ENCODE peak calls at places on chromosome 11, in seven cellular contexts. One of them, this sample, is unnamed. For H3K4me1, the result is how much of the 10 kb centered on the place peaks cover.

GRCh38 chr11:132257861-132258260 is 887.4 kb downstream of the NTM start:
- DNase-seq in fibroblast of lung: no peak
- DNase-seq in HCT116: no peak
- DNase-seq in heart right ventricle: no peak
- DNase-seq in adrenal gland: no peak
- DNase-seq in lower lobe of right lung: no peak
- DNase-seq in SJSA1: no peak
- DNase-seq in this sample: no peak

GRCh38 chr11:74870485-74870884 is 78.4 kb downstream of the XRRA1 start:
- DNase-seq in heart right ventricle: no peak
- DNase-seq in fibroblast of lung: peak
- DNase-seq in HCT116: peak
- DNase-seq in SJSA1: no peak
- DNase-seq in adrenal gland: no peak
- DNase-seq in lower lobe of right lung: no peak
- DNase-seq in this sample: no peak

GRCh38 chr11:70885721-70886305 is 366.6 kb downstream of the SHANK2 start:
- DNase-seq in heart right ventricle: no peak
- DNase-seq in fibroblast of lung: no peak
- DNase-seq in lower lobe of right lung: no peak
- DNase-seq in adrenal gland: no peak
- DNase-seq in SJSA1: peak
- DNase-seq in HCT116: no peak
- DNase-seq in this sample: no peak

GRCh38 chr11:93570759-93571413 is 27.7 kb upstream of the SMCO4 start:
- DNase-seq in heart right ventricle: peak
- DNase-seq in adrenal gland: peak
- DNase-seq in HCT116: no peak
- DNase-seq in lower lobe of right lung: no peak
- DNase-seq in SJSA1: no peak
- DNase-seq in fibroblast of lung: peak
- DNase-seq in this sample: peak

GRCh38 chr11:124740277-124740882 is 638 bp downstream of the NRGN start:
- DNase-seq in fibroblast of lung: no peak
- DNase-seq in heart right ventricle: no peak
- DNase-seq in SJSA1: peak
- DNase-seq in HCT116: no peak
- DNase-seq in lower lobe of right lung: peak
- DNase-seq in adrenal gland: no peak
- DNase-seq in this sample: no peak

GRCh38 chr11:113553905-113554304 is 78.7 kb upstream of the DRD2 start:
- DNase-seq in adrenal gland: no peak
- DNase-seq in heart right ventricle: no peak
- DNase-seq in SJSA1: peak
- DNase-seq in HCT116: no peak
- DNase-seq in fibroblast of lung: no peak
- DNase-seq in lower lobe of right lung: no peak
- DNase-seq in this sample: no peak

GRCh38 chr11:118437736-118438125 is 1.4 kb downstream of the KMT2A start:
- DNase-seq in heart right ventricle: peak
- DNase-seq in adrenal gland: peak
- DNase-seq in SJSA1: no peak
- DNase-seq in lower lobe of right lung: no peak
- DNase-seq in HCT116: no peak
- DNase-seq in fibroblast of lung: peak
- DNase-seq in this sample: peak

GRCh38 chr11:124961972-124962609 is 8.1 kb downstream of the CCDC15 start:
- DNase-seq in HCT116: peak
- DNase-seq in lower lobe of right lung: no peak
- DNase-seq in heart right ventricle: peak
- DNase-seq in fibroblast of lung: peak
- DNase-seq in adrenal gland: peak
- DNase-seq in SJSA1: peak
- DNase-seq in this sample: no peak

GRCh38 chr11:70742553-70743291 is 344.4 kb downstream of the CTTN start:
- DNase-seq in fibroblast of lung: no peak
- DNase-seq in lower lobe of right lung: peak
- DNase-seq in adrenal gland: no peak
- DNase-seq in heart right ventricle: no peak
- DNase-seq in HCT116: no peak
- DNase-seq in SJSA1: no peak
- DNase-seq in this sample: peak

GRCh38 chr11:67626970-67627369 is 2.8 kb downstream of the NUDT8 start:
- DNase-seq in fibroblast of lung: no peak
- DNase-seq in heart right ventricle: no peak
- DNase-seq in lower lobe of right lung: no peak
- DNase-seq in adrenal gland: no peak
- DNase-seq in SJSA1: no peak
- DNase-seq in HCT116: no peak
- DNase-seq in this sample: no peak

GRCh38 chr11:17936790-17937189 is 76.1 kb downstream of the SERGEF start:
- DNase-seq in HCT116: no peak
- DNase-seq in adrenal gland: no peak
- DNase-seq in heart right ventricle: no peak
- DNase-seq in fibroblast of lung: no peak
- DNase-seq in lower lobe of right lung: no peak
- DNase-seq in SJSA1: no peak
- DNase-seq in this sample: no peak

GRCh38 chr11:91305402-91305801 is 919.2 kb upstream of the FAT3 start:
- DNase-seq in heart right ventricle: no peak
- DNase-seq in HCT116: no peak
- DNase-seq in lower lobe of right lung: no peak
- DNase-seq in SJSA1: no peak
- DNase-seq in adrenal gland: no peak
- DNase-seq in fibroblast of lung: no peak
- DNase-seq in this sample: no peak

GRCh38 chr11:44737686-44738085 is 10.9 kb downstream of the TSPAN18 start:
- DNase-seq in heart right ventricle: no peak
- DNase-seq in SJSA1: no peak
- DNase-seq in fibroblast of lung: no peak
- DNase-seq in lower lobe of right lung: no peak
- DNase-seq in HCT116: no peak
- DNase-seq in adrenal gland: no peak
- DNase-seq in this sample: no peak

GRCh38 chr11:121741316-121741715 is 288.5 kb upstream of the SORL1-AS1 start:
- DNase-seq in fibroblast of lung: peak
- DNase-seq in lower lobe of right lung: no peak
- DNase-seq in heart right ventricle: no peak
- DNase-seq in HCT116: no peak
- DNase-seq in SJSA1: no peak
- DNase-seq in adrenal gland: no peak
- DNase-seq in this sample: no peak

GRCh38 chr11:64021742-64022067 is 14.0 kb upstream of the FLRT1 start:
- DNase-seq in fibroblast of lung: no peak
- DNase-seq in adrenal gland: no peak
- DNase-seq in heart right ventricle: no peak
- DNase-seq in SJSA1: no peak
- DNase-seq in HCT116: no peak
- DNase-seq in lower lobe of right lung: no peak
- DNase-seq in this sample: no peak

GRCh38 chr11:82899191-82899820 is 924 bp downstream of the PRCP start:
- DNase-seq in fibroblast of lung: no peak
- DNase-seq in SJSA1: no peak
- DNase-seq in lower lobe of right lung: no peak
- DNase-seq in HCT116: no peak
- DNase-seq in heart right ventricle: no peak
- DNase-seq in adrenal gland: no peak
- DNase-seq in this sample: no peak

GRCh38 chr11:82892611-82893169 is 7.5 kb downstream of the PRCP start:
- DNase-seq in heart right ventricle: no peak
- DNase-seq in HCT116: no peak
- DNase-seq in SJSA1: no peak
- DNase-seq in lower lobe of right lung: no peak
- DNase-seq in adrenal gland: no peak
- DNase-seq in fibroblast of lung: no peak
- DNase-seq in this sample: no peak

GRCh38 chr11:82895437-82896091 is 4.7 kb downstream of the PRCP start:
- DNase-seq in heart right ventricle: no peak
- DNase-seq in fibroblast of lung: no peak
- DNase-seq in adrenal gland: peak
- DNase-seq in lower lobe of right lung: no peak
- DNase-seq in HCT116: no peak
- DNase-seq in SJSA1: no peak
- DNase-seq in this sample: no peak

GRCh38 chr11:82898242-82898641 is 2.0 kb downstream of the PRCP start:
- DNase-seq in lower lobe of right lung: no peak
- DNase-seq in fibroblast of lung: no peak
- DNase-seq in SJSA1: no peak
- DNase-seq in HCT116: no peak
- DNase-seq in adrenal gland: no peak
- DNase-seq in heart right ventricle: no peak
- DNase-seq in this sample: no peak

GRCh38 chr11:82896183-82896582 is 4.0 kb downstream of the PRCP start:
- DNase-seq in adrenal gland: no peak
- DNase-seq in heart right ventricle: no peak
- DNase-seq in HCT116: no peak
- DNase-seq in SJSA1: no peak
- DNase-seq in fibroblast of lung: no peak
- DNase-seq in lower lobe of right lung: no peak
- DNase-seq in this sample: no peak
- H3K4me1 ChIP-seq in adrenal gland: under half
- H3K4me1 ChIP-seq in heart right ventricle: half or more
- H3K4me1 ChIP-seq in HCT116: under half
- H3K4me1 ChIP-seq in SJSA1: under half
- H3K4me1 ChIP-seq in fibroblast of lung: under half
- H3K4me1 ChIP-seq in lower lobe of right lung: under half
- H3K4me1 ChIP-seq in this sample: under half

DNA sequence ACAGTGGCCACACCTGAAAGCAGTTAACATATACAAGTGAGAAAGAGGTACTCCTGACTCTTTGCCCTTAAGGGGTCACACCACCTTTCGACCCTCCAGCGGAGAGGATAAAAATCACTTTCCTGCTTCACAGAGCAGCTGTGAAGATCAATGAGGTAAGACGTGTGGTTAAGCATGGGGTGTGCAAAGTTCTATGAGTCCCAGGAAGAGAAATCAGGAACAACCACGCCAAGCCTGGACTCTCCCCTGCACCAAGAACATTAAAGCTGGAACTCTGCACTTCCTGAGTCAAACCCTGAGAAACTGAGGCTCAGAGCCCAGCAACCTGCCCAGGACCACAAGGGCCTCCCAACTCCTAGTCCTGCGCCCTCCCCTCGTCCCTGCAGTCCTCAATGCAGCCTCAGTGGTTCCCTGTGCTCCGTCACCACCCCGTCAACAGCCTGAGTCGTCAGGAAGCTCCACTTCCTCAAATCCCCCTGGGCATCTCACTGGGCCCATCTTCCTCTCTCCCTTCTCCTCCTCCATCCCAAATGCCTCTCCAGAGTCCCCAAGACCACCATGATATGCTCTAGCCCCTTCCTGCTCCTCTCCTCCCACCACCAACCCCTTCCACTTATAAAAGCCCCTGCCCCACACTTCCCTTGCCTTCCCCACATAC is 17.7 kb downstream of the TNKS1BP1 start:
- DNase-seq in lower lobe of right lung: no peak
- DNase-seq in fibroblast of lung: no peak
- DNase-seq in adrenal gland: no peak
- DNase-seq in HCT116: no peak
- DNase-seq in SJSA1: no peak
- DNase-seq in heart right ventricle: no peak
- DNase-seq in this sample: no peak
- H3K4me1 ChIP-seq in lower lobe of right lung: half or more
- H3K4me1 ChIP-seq in fibroblast of lung: under half
- H3K4me1 ChIP-seq in adrenal gland: half or more
- H3K4me1 ChIP-seq in HCT116: under half
- H3K4me1 ChIP-seq in SJSA1: under half
- H3K4me1 ChIP-seq in heart right ventricle: half or more
- H3K4me1 ChIP-seq in this sample: half or more

GRCh38 chr11:12235549-12235944 is 125.2 kb downstream of the MICAL2 start:
- DNase-seq in heart right ventricle: no peak
- DNase-seq in SJSA1: peak
- DNase-seq in fibroblast of lung: peak
- DNase-seq in lower lobe of right lung: no peak
- DNase-seq in adrenal gland: no peak
- DNase-seq in HCT116: no peak
- DNase-seq in this sample: no peak

GRCh38 chr11:12236744-12237101 is 126.3 kb downstream of the MICAL2 start:
- DNase-seq in HCT116: no peak
- DNase-seq in fibroblast of lung: no peak
- DNase-seq in adrenal gland: no peak
- DNase-seq in SJSA1: no peak
- DNase-seq in lower lobe of right lung: no peak
- DNase-seq in heart right ventricle: no peak
- DNase-seq in this sample: no peak

GRCh38 chr11:12235945-12236743 is 125.8 kb downstream of the MICAL2 start:
- DNase-seq in SJSA1: peak
- DNase-seq in heart right ventricle: no peak
- DNase-seq in lower lobe of right lung: no peak
- DNase-seq in fibroblast of lung: peak
- DNase-seq in adrenal gland: peak
- DNase-seq in HCT116: peak
- DNase-seq in this sample: peak

GRCh38 chr11:12238420-12238819 is 128.0 kb downstream of the MICAL2 start:
- DNase-seq in lower lobe of right lung: no peak
- DNase-seq in fibroblast of lung: no peak
- DNase-seq in HCT116: no peak
- DNase-seq in SJSA1: no peak
- DNase-seq in adrenal gland: no peak
- DNase-seq in heart right ventricle: no peak
- DNase-seq in this sample: no peak

GRCh38 chr11:12237381-12237784 is 127.0 kb downstream of the MICAL2 start:
- DNase-seq in HCT116: no peak
- DNase-seq in lower lobe of right lung: no peak
- DNase-seq in adrenal gland: no peak
- DNase-seq in fibroblast of lung: no peak
- DNase-seq in SJSA1: no peak
- DNase-seq in heart right ventricle: no peak
- DNase-seq in this sample: no peak
- H3K4me1 ChIP-seq in HCT116: under half
- H3K4me1 ChIP-seq in lower lobe of right lung: under half
- H3K4me1 ChIP-seq in adrenal gland: under half
- H3K4me1 ChIP-seq in fibroblast of lung: under half
- H3K4me1 ChIP-seq in SJSA1: under half
- H3K4me1 ChIP-seq in heart right ventricle: under half
- H3K4me1 ChIP-seq in this sample: under half

DNA sequence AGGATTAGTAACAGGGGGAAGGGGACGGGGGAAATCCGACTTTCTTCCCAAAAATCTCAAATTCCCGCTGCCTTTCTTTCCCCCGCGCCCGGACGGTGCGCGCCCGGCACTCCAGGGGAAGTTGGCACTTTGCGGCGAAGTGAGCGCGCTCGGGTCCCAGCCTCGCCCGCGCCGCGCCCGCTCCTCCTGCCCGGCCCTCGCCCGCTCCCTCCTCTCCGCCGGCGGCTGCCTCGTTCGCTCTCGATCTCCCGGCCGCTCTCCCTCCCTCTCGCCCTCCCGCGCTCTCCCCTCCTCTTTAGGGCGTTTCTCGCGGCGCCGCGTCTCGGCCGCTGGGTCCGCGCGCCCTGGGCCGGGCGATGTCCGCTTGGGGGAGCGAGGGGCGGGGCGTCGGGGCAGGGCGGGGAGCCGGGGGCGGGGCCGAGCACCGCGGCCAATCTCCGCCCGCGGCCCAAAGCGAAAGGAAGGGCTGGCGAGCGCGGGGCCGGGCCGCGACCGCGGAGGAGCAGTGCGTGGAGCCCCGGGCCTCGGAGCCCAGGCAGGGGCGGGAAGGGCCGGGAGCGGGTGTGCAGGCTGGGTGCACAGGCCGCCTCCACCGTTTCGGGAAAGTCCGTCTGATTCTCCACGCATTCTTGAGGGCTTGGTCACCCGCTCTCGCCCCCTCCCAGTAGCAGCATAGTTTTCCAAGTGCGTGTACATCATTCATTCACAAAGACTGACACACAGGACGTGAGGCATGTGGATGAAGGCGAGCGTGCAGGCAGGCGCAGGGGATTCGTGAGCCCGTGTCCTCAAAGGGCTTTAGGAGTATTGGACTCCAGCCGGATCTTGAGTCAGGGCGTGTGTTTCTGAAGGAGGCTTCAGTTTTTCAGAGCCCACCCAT is 65.1 kb downstream of the ETS1 start:
- DNase-seq in HCT116: peak
- DNase-seq in heart right ventricle: peak
- DNase-seq in SJSA1: peak
- DNase-seq in fibroblast of lung: peak
- DNase-seq in adrenal gland: peak
- DNase-seq in lower lobe of right lung: peak
- DNase-seq in this sample: peak
- H3K4me1 ChIP-seq in HCT116: under half
- H3K4me1 ChIP-seq in heart right ventricle: half or more
- H3K4me1 ChIP-seq in SJSA1: half or more
- H3K4me1 ChIP-seq in fibroblast of lung: under half
- H3K4me1 ChIP-seq in adrenal gland: under half
- H3K4me1 ChIP-seq in lower lobe of right lung: half or more
- H3K4me1 ChIP-seq in this sample: half or more

This sample was measured in body of pancreas.